ENCODE peak calls at places on chromosomes 16 and 17, in four cellular contexts. N, Q, A and I are unnamed samples.

GRCh38 chr17:50593321-50593720 is 32.8 kb downstream of the CACNA1G start:
- DNase-seq in Q (no peak), N (no peak), A (no peak), I (no peak)

GRCh38 chr17:54754560-54754959 is 146.1 kb upstream of the TOM1L1 start:
- DNase-seq in N (no peak), A (no peak), Q (no peak), I (no peak)

GRCh38 chr17:50117202-50118040 is 12.5 kb downstream of the SAMD14 start:
- DNase-seq in A (no peak), Q (no peak), N (peak), I (no peak)

GRCh38 chr17:31490991-31491793 is 99.7 kb downstream of the RAB11FIP4 start:
- DNase-seq in N (no peak), Q (no peak), A (no peak), I (no peak)

GRCh38 chr16:75062135-75062943 is 54.2 kb downstream of the LDHD start:
- DNase-seq in A (no peak), Q (no peak), N (no peak), I (no peak)

GRCh38 chr16:7679899-7680298 is 347.3 kb downstream of the RBFOX1 start:
- DNase-seq in N (no peak), A (no peak), Q (no peak), I (no peak)

GRCh38 chr17:3754066-3754457 is 30.4 kb downstream of the HASPIN start:
- DNase-seq in A (no peak), Q (no peak), N (no peak), I (no peak)

GRCh38 chr17:50076591-50077235 is 18.4 kb upstream of the PDK2 start:
- DNase-seq in A (no peak), N (no peak), Q (no peak), I (no peak)

GRCh38 chr16:83952940-83953795 is at the start of gene OSGIN1:
- DNase-seq in Q (peak), N (peak), A (peak), I (peak)

GRCh38 chr17:8488931-8489330 is 53.2 kb downstream of the NDEL1 start:
- DNase-seq in Q (peak), N (peak), A (peak), I (no peak)

GRCh38 chr17:83108709-83109108 is 29.3 kb downstream of the METRNL start:
- DNase-seq in A (no peak), N (no peak), Q (no peak), I (no peak)

GRCh38 chr17:882827-883585 is 96.6 kb downstream of the NXN start:
- DNase-seq in A (no peak), Q (peak), N (no peak), I (no peak)

GRCh38 chr16:66516172-66516807 is 33.6 kb downstream of the TK2 start:
- DNase-seq in N (no peak), Q (no peak), A (no peak), I (no peak)

GRCh38 chr17:57898487-57899311 is 48.9 kb upstream of the MRPS23 start:
- DNase-seq in N (no peak), Q (no peak), A (no peak), I (no peak)

GRCh38 chr16:86449377-86450095 is 60.8 kb upstream of the FOXF1 start:
- DNase-seq in N (no peak), Q (no peak), A (no peak), I (no peak)

GRCh38 chr17:181213-182163 is at the start of gene DOC2B:
- DNase-seq in N (no peak), Q (no peak), A (no peak), I (no peak)

GRCh38 chr17:39716073-39716818 is 14.1 kb downstream of the MIEN1 start:
- DNase-seq in N (no peak), A (no peak), Q (no peak), I (no peak)

GRCh38 chr17:63470116-63470515 is 6.7 kb upstream of the ACE start:
- DNase-seq in A (no peak), Q (no peak), N (no peak), I (no peak)

GRCh38 chr17:36089888-36090836 is at the start of gene CCL3:
- DNase-seq in Q (no peak), N (peak), A (no peak), I (no peak)

GRCh38 chr16:49649013-49649785 is 206.7 kb downstream of the ZNF423 start:
- DNase-seq in N (peak), A (no peak), Q (no peak), I (no peak)

GRCh38 chr17:76726766-76727718 is at the start of gene METTL23:
- DNase-seq in A (no peak), N (peak), Q (no peak), I (peak)

GRCh38 chr17:67689534-67690177 is 28.1 kb upstream of the NOL11 start:
- DNase-seq in A (no peak), N (peak), Q (peak), I (no peak)

GRCh38 chr17:77237232-77238008 is 96.7 kb downstream of the SEC14L1 start:
- DNase-seq in A (no peak), Q (no peak), N (no peak), I (no peak)

GRCh38 chr16:27818231-27818630 is 245.3 kb downstream of the GSG1L start:
- DNase-seq in Q (no peak), A (no peak), N (no peak), I (no peak)

GRCh38 chr17:27256225-27257030 is 37.5 kb upstream of the WSB1 start:
- DNase-seq in N (no peak), A (no peak), Q (peak), I (no peak)

GRCh38 chr17:34639706-34640425 is 60.5 kb downstream of the TMEM132E start:
- DNase-seq in A (no peak), N (no peak), Q (no peak), I (no peak)

GRCh38 chr17:17098426-17099035 is 56.3 kb downstream of the MPRIP start:
- DNase-seq in A (no peak), Q (peak), N (no peak), I (no peak)

GRCh38 chr16:4266372-4266771 is 6.5 kb downstream of the TFAP4 start:
- DNase-seq in Q (no peak), A (no peak), N (no peak), I (no peak)

GRCh38 chr17:3989156-3989886 is 25.1 kb upstream of the ATP2A3 start:
- DNase-seq in N (no peak), Q (no peak), A (no peak), I (no peak)

GRCh38 chr17:47999612-48000011 is 28.7 kb downstream of the CDK5RAP3 start:
- DNase-seq in N (peak), A (no peak), Q (peak), I (no peak)

GRCh38 chr17:10166181-10166935 is 32.0 kb downstream of the GAS7 start:
- DNase-seq in N (no peak), Q (no peak), A (no peak), I (no peak)

GRCh38 chr16:75481475-75481874 is 13.8 kb downstream of the CHST6 start:
- DNase-seq in N (no peak), A (no peak), Q (no peak), I (no peak)